ENCODE peak calls at places on chromosomes 5 and 9, in eight cellular contexts. G, P, J, T, M, B, K and Y are unnamed samples.

GRCh38 chr5:5270958-5271605 is 131.0 kb downstream of the ADAMTS16 start:
- DNase-seq in T (peak; percentile 57), P (peak; percentile 6), M (no peak), K (peak; percentile 22), G (peak; percentile 88), J (peak; percentile 82), B (no peak), Y (peak; percentile 64)

GRCh38 chr5:155836404-155836803 is 490.6 kb upstream of the SGCD start:
- DNase-seq in J (no peak), G (no peak), B (no peak), T (no peak), P (no peak), K (no peak), M (no peak), Y (no peak)

GRCh38 chr5:174773371-174773770 is 49.0 kb downstream of the MSX2 start:
- DNase-seq in P (no peak), M (no peak), B (no peak), J (no peak), K (no peak), G (no peak), T (no peak), Y (no peak)

GRCh38 chr9:109538346-109538745 is 40.2 kb upstream of the PTPN3 start:
- DNase-seq in P (no peak), K (no peak), J (no peak), T (no peak), B (no peak), M (no peak), G (no peak), Y (no peak)

GRCh38 chr5:133950821-133951612 is 17.4 kb downstream of the C5orf15 start:
- DNase-seq in B (no peak), M (no peak), K (no peak), J (no peak), G (no peak), T (no peak), P (no peak), Y (no peak)

GRCh38 chr9:69996947-69997346 is 46.7 kb upstream of the MAMDC2 start:
- DNase-seq in M (no peak), K (no peak), J (no peak), P (no peak), B (no peak), T (no peak), G (no peak), Y (no peak)

GRCh38 chr5:759111-759741 is 25.3 kb downstream of the ZDHHC11B start:
- DNase-seq in T (no peak), P (peak; percentile 81), G (peak; percentile 58), K (no peak), M (no peak), B (peak; percentile 15), J (peak; percentile 84), Y (peak; percentile 45)

GRCh38 chr9:88995627-88996026 is 4.4 kb downstream of the S1PR3 start:
- DNase-seq in P (no peak), G (no peak), J (no peak), M (no peak), T (no peak), B (no peak), K (no peak), Y (no peak)

GRCh38 chr5:38443390-38443789 is 113.1 kb downstream of the LIFR start:
- DNase-seq in K (no peak), J (no peak), M (no peak), P (peak; percentile 16), G (no peak), B (no peak), T (no peak), Y (no peak)

GRCh38 chr9:112112941-112113399 is 62.1 kb downstream of the SUSD1 start:
- DNase-seq in J (peak; percentile 51), G (peak; percentile 24), M (no peak), B (no peak), K (peak; percentile 20), T (peak; percentile 82), P (peak; percentile 60), Y (peak; percentile 78)

GRCh38 chr9:2000314-2000713 is 14.8 kb upstream of the SMARCA2 start:
- DNase-seq in T (no peak), K (no peak), J (no peak), B (no peak), G (no peak), M (no peak), P (no peak), Y (no peak)

GRCh38 chr9:16001856-16002255 is 449.0 kb downstream of the CCDC171 start:
- DNase-seq in T (no peak), J (no peak), P (no peak), K (no peak), G (no peak), M (no peak), B (no peak), Y (no peak)

GRCh38 chr5:56412601-56413379 is 179.7 kb upstream of the ANKRD55 start:
- DNase-seq in J (no peak), M (peak; percentile 80), T (no peak), B (no peak), G (no peak), K (no peak), P (no peak), Y (no peak)

GRCh38 chr5:41598011-41598410 is 87.6 kb upstream of the PLCXD3 start:
- DNase-seq in J (no peak), G (no peak), M (no peak), B (no peak), T (no peak), K (no peak), P (no peak), Y (no peak)

GRCh38 chr5:180366303-180366702 is 13.2 kb upstream of the GFPT2 start:
- DNase-seq in G (peak; percentile 61), K (no peak), B (no peak), J (no peak), T (no peak), P (no peak), M (no peak), Y (no peak)
- TF ChIP-seq REST in G (no peak), K (no peak), B (no peak), J (no peak), T (no peak), P (no peak), M (no peak), Y (no peak)

GRCh38 chr5:90530736-90531487 is 1.5 kb upstream of the LYSMD3 start:
- DNase-seq in B (peak; percentile 27), G (no peak), P (no peak), K (no peak), M (no peak), T (no peak), J (no peak), Y (no peak)
- H3K27ac ChIP-seq in B (peak overlapping the region; percentile 91), G (no peak overlapping the region), P (no peak overlapping the region), K (no peak overlapping the region), M (no peak overlapping the region), T (no peak overlapping the region), J (no peak overlapping the region), Y (peak overlapping the region; percentile 90)

GRCh38 chr5:172886396-172886932 is 52.4 kb downstream of the ERGIC1 start:
- DNase-seq in T (no peak), K (no peak), J (no peak), G (no peak), M (no peak), B (no peak), P (no peak), Y (no peak)
- H3K4me1 ChIP-seq in T (no peaks in the 10 kb centered on the region), K (peaks cover 9% of the 10 kb centered on the region), J (peaks cover 78% of the 10 kb centered on the region), G (no peaks in the 10 kb centered on the region), M (peaks cover 11% of the 10 kb centered on the region), B (peaks cover 6% of the 10 kb centered on the region), P (peaks cover 18% of the 10 kb centered on the region), Y (no peaks in the 10 kb centered on the region)

GRCh38 chr5:148788636-148789035 is 37.8 kb upstream of the ADRB2 start:
- DNase-seq in K (no peak), P (no peak), J (no peak), M (no peak), G (no peak), T (no peak), B (no peak), Y (no peak)

GRCh38 chr5:148780711-148781110 is 45.7 kb upstream of the ADRB2 start:
- DNase-seq in M (no peak), T (no peak), K (no peak), J (no peak), P (no peak), G (no peak), B (peak; percentile 22), Y (peak; percentile 29)

GRCh38 chr5:148786456-148786855 is 40.0 kb upstream of the ADRB2 start:
- DNase-seq in M (no peak), J (no peak), K (no peak), P (no peak), B (no peak), G (no peak), T (no peak), Y (no peak)

GRCh38 chr5:148781771-148782170 is 44.6 kb upstream of the ADRB2 start:
- DNase-seq in G (no peak), T (no peak), B (no peak), K (no peak), J (no peak), M (no peak), P (no peak), Y (no peak)

DNA sequence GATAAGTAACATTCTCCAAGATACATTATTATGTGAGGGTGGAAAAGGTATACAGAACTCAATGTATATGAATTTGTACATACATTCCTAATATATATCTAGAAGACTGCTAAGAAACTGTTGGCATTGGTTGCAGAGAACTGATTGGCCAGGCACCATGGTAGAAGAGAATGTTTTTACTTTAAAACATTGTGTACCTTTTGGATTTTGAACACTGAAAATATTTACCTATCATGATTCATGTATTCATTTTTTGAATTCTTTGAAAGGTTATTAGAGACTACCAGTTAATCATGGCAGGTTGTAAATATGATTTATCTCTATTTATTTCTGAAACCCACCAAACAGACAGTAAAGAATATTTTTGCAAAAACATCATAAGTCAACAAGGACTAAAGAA is 41.2 kb upstream of the ADRB2 start:
- DNase-seq in M (no peak), J (no peak), K (no peak), T (no peak), G (no peak), B (no peak), P (no peak), Y (no peak)
- TF ChIP-seq REST in M (no peak), J (no peak), K (no peak), T (no peak), G (no peak), B (no peak), P (no peak), Y (no peak)

GRCh38 chr9:128722380-128723351 is 1.3 kb downstream of the ZDHHC12 start:
- DNase-seq in M (no peak), J (no peak), P (no peak), B (no peak), K (no peak), G (no peak), T (no peak), Y (no peak)

GRCh38 chr9:128719919-128720605 is 3.9 kb downstream of the ZDHHC12 start:
- DNase-seq in M (no peak), B (no peak), P (no peak), G (no peak), K (no peak), J (no peak), T (no peak), Y (peak; percentile 44)

GRCh38 chr9:128723352-128723865 is 518 bp downstream of the ZDHHC12 start:
- DNase-seq in G (no peak), T (no peak), J (peak; percentile 31), P (no peak), B (peak; percentile 41), M (no peak), K (no peak), Y (no peak)

GRCh38 chr9:128721487-128722010 is 2.4 kb downstream of the ZDHHC12 start:
- DNase-seq in J (no peak), P (no peak), B (no peak), M (no peak), K (no peak), G (peak; percentile 19), T (no peak), Y (no peak)

GRCh38 chr9:128720841-128721486 is 3.0 kb downstream of the ZDHHC12 start:
- DNase-seq in G (no peak), T (no peak), M (no peak), B (no peak), J (no peak), K (no peak), P (no peak), Y (no peak)
- H3K27ac ChIP-seq in G (no peak overlapping the region), T (no peak overlapping the region), M (no peak overlapping the region), B (no peak overlapping the region), J (no peak overlapping the region), K (no peak overlapping the region), P (no peak overlapping the region), Y (no peak overlapping the region)